ENCODE peak calls at places on chromosomes 11 and 22, in seven cellular contexts. W is T follicular helper cell, X is IMR-90, Q is AG08395, K is M059J, B is NCI-H2171 treated with DMSO at 0.1 percent for 48 hours, V is sciatic nerve. U is an unnamed sample.
A peak's percentile ranks its signal among the peaks of the same experiment; 100 is the strongest.

GRCh38 chr11:3796796-3797328 is 492 bp downstream of the NUP98 start:
- DNase-seq in V (no peak), W (no peak), Q (peak; percentile 25), B (no peak), K (no peak), X (no peak), U (peak; percentile 13)

GRCh38 chr11:32154275-32154674 is 63.4 kb downstream of the RCN1 start:
- DNase-seq in X (peak; percentile 22), B (no peak), V (no peak), W (no peak), Q (no peak), K (peak; percentile 63), U (no peak)

GRCh38 chr11:65414776-65415498 is 7.7 kb upstream of the NEAT1 start:
- DNase-seq in X (peak; percentile 39), W (no peak), V (peak; percentile 49), K (peak; percentile 25), Q (no peak), B (peak; percentile 59), U (no peak)

GRCh38 chr11:65301491-65302329 is 13.0 kb upstream of the CDC42EP2 start:
- DNase-seq in W (no peak), B (no peak), K (no peak), Q (no peak), X (peak; percentile 50), V (no peak), U (no peak)

GRCh38 chr11:87180743-87181142 is 143.0 kb downstream of the TMEM135 start:
- DNase-seq in K (peak; percentile 67), X (peak; percentile 65), Q (peak; percentile 70), B (no peak), V (no peak), W (no peak), U (no peak)

GRCh38 chr11:46348986-46349401 is 1.7 kb downstream of the DGKZ start:
- DNase-seq in B (no peak), Q (no peak), V (no peak), W (no peak), X (no peak), K (no peak), U (peak; percentile 55)

GRCh38 chr11:101441747-101442146 is 142.1 kb downstream of the TRPC6 start:
- DNase-seq in K (peak; percentile 76), Q (no peak), X (no peak), V (no peak), W (no peak), B (no peak), U (no peak)

GRCh38 chr22:17891427-17892167 is 117.3 kb upstream of the BID start:
- DNase-seq in B (peak; percentile 88), K (no peak), W (no peak), X (no peak), V (no peak), Q (no peak), U (no peak)

GRCh38 chr22:19063581-19064353 is 58.4 kb downstream of the DGCR2 start:
- DNase-seq in Q (no peak), B (no peak), V (no peak), K (no peak), W (no peak), X (no peak), U (no peak)

GRCh38 chr22:37634505-37635002 is 4.9 kb upstream of the SH3BP1 start:
- DNase-seq in B (peak; percentile 30), K (peak; percentile 14), V (no peak), Q (peak; percentile 28), X (no peak), W (no peak), U (no peak)

GRCh38 chr22:28180804-28181203 is 261.7 kb upstream of the PITPNB start:
- DNase-seq in X (no peak), V (no peak), B (no peak), Q (no peak), W (no peak), K (no peak), U (no peak)

GRCh38 chr11:109192864-109193263 is 229.1 kb upstream of the C11orf87 start:
- DNase-seq in B (no peak), Q (no peak), V (no peak), K (no peak), W (no peak), X (no peak), U (no peak)

GRCh38 chr22:29200901-29201300 is 4.8 kb upstream of the EMID1 start:
- DNase-seq in W (no peak), Q (no peak), B (no peak), X (no peak), V (no peak), K (no peak), U (no peak)

GRCh38 chr11:27882066-27882697 is 181.9 kb upstream of the BDNF start:
- DNase-seq in X (peak; percentile 28), Q (no peak), B (no peak), V (no peak), K (peak; percentile 81), W (no peak), U (no peak)

GRCh38 chr22:20584029-20584871 is 76.8 kb downstream of the MED15 start:
- DNase-seq in Q (no peak), V (no peak), X (no peak), K (no peak), B (no peak), W (no peak), U (no peak)

GRCh38 chr11:15327786-15328231 is 213.1 kb downstream of the INSC start:
- DNase-seq in X (peak; percentile 51), K (peak; percentile 23), B (no peak), Q (no peak), V (peak; percentile 77), W (no peak), U (no peak)

GRCh38 chr22:47129902-47130301 is 367.5 kb downstream of the TBC1D22A start:
- DNase-seq in X (no peak), W (no peak), B (peak; percentile 79), K (no peak), V (no peak), Q (no peak), U (no peak)

GRCh38 chr22:31039393-31039792 is 41.7 kb upstream of the SMTN start:
- DNase-seq in V (peak; percentile 68), K (no peak), W (no peak), B (no peak), X (peak; percentile 80), Q (peak; percentile 80), U (no peak)

GRCh38 chr22:21823740-21824438 is 43.6 kb downstream of the MAPK1 start:
- DNase-seq in W (no peak), K (peak; percentile 32), V (no peak), B (no peak), X (peak; percentile 63), Q (peak; percentile 57), U (no peak)

GRCh38 chr11:444397-445144 is 2.8 kb upstream of the ANO9 start:
- DNase-seq in W (no peak), Q (peak; percentile 45), K (no peak), B (peak; percentile 54), X (peak; percentile 22), V (no peak), U (no peak)

GRCh38 chr11:121418625-121419114 is 33.4 kb upstream of the SORL1 start:
- DNase-seq in K (peak; percentile 23), B (peak; percentile 1), X (no peak), V (no peak), Q (no peak), W (peak; percentile 44), U (peak; percentile 79)

GRCh38 chr11:59273008-59273841 is 60.5 kb upstream of the MPEG1 start:
- DNase-seq in W (no peak), V (no peak), B (no peak), Q (no peak), K (no peak), X (no peak), U (no peak)

U was measured in naive thymus-derived CD4-positive, alpha-beta T cell.